ENCODE peak calls at places on chromosomes 12 and 14, in six cellular contexts. One of them, this sample, is unnamed.
A peak's percentile ranks its signal among the peaks of the same experiment; 100 is the strongest.

GRCh38 chr12:75751769-75752471 is 240.5 kb upstream of the KRR1 start:
- DNase-seq in ACHN: no peak
- DNase-seq in Right ventricle myocardium inferior: no peak
- DNase-seq in ELR: peak; percentile 63
- DNase-seq in dorsolateral prefrontal cortex: no peak
- DNase-seq in tibial artery: no peak
- DNase-seq in this sample: no peak

GRCh38 chr14:98847520-98848468 is 424.2 kb downstream of the BCL11B start:
- DNase-seq in ACHN: no peak
- DNase-seq in Right ventricle myocardium inferior: no peak
- DNase-seq in ELR: no peak
- DNase-seq in dorsolateral prefrontal cortex: no peak
- DNase-seq in tibial artery: no peak
- DNase-seq in this sample: no peak

GRCh38 chr12:105330938-105331804 is 680 bp downstream of the C12orf75 start:
- DNase-seq in ACHN: peak; percentile 46
- DNase-seq in Right ventricle myocardium inferior: no peak
- DNase-seq in ELR: peak; percentile 50
- DNase-seq in dorsolateral prefrontal cortex: no peak
- DNase-seq in tibial artery: no peak
- DNase-seq in this sample: peak; percentile 3

GRCh38 chr14:73295198-73295796 is 58.0 kb downstream of the PAPLN start:
- DNase-seq in ACHN: peak; percentile 57
- DNase-seq in Right ventricle myocardium inferior: no peak
- DNase-seq in ELR: peak; percentile 69
- DNase-seq in dorsolateral prefrontal cortex: no peak
- DNase-seq in tibial artery: no peak
- DNase-seq in this sample: no peak

GRCh38 chr12:8985213-8985612 is 4.1 kb upstream of the KLRG1 start:
- DNase-seq in ACHN: no peak
- DNase-seq in Right ventricle myocardium inferior: no peak
- DNase-seq in ELR: no peak
- DNase-seq in dorsolateral prefrontal cortex: no peak
- DNase-seq in tibial artery: no peak
- DNase-seq in this sample: no peak

GRCh38 chr14:89185919-89186849 is 230.8 kb downstream of the FOXN3 start:
- DNase-seq in ACHN: no peak
- DNase-seq in Right ventricle myocardium inferior: no peak
- DNase-seq in ELR: peak; percentile 74
- DNase-seq in dorsolateral prefrontal cortex: no peak
- DNase-seq in tibial artery: no peak
- DNase-seq in this sample: no peak

GRCh38 chr12:81078469-81079196 is 754 bp downstream of the ACSS3 start:
- DNase-seq in ACHN: peak; percentile 65
- DNase-seq in Right ventricle myocardium inferior: no peak
- DNase-seq in ELR: peak; percentile 35
- DNase-seq in dorsolateral prefrontal cortex: no peak
- DNase-seq in tibial artery: peak; percentile 46
- DNase-seq in this sample: no peak

GRCh38 chr14:68682166-68683103 is 110.4 kb downstream of the ZFP36L1 start:
- DNase-seq in ACHN: peak; percentile 74
- DNase-seq in Right ventricle myocardium inferior: no peak
- DNase-seq in ELR: peak; percentile 97
- DNase-seq in dorsolateral prefrontal cortex: no peak
- DNase-seq in tibial artery: peak; percentile 77
- DNase-seq in this sample: no peak

GRCh38 chr12:109532721-109533486 is 40.4 kb downstream of the MMAB start:
- DNase-seq in ACHN: no peak
- DNase-seq in Right ventricle myocardium inferior: peak; percentile 63
- DNase-seq in ELR: no peak
- DNase-seq in dorsolateral prefrontal cortex: no peak
- DNase-seq in tibial artery: no peak
- DNase-seq in this sample: no peak

GRCh38 chr12:114439833-114440449 is 34.0 kb upstream of the TBX5 start:
- DNase-seq in ACHN: no peak
- DNase-seq in Right ventricle myocardium inferior: no peak
- DNase-seq in ELR: no peak
- DNase-seq in dorsolateral prefrontal cortex: no peak
- DNase-seq in tibial artery: no peak
- DNase-seq in this sample: no peak

GRCh38 chr12:40522837-40523236 is 169.4 kb upstream of the CNTN1 start:
- DNase-seq in ACHN: no peak
- DNase-seq in Right ventricle myocardium inferior: no peak
- DNase-seq in ELR: no peak
- DNase-seq in dorsolateral prefrontal cortex: no peak
- DNase-seq in tibial artery: no peak
- DNase-seq in this sample: no peak

GRCh38 chr12:6110006-6110405 is 14.5 kb downstream of the VWF start:
- DNase-seq in ACHN: no peak
- DNase-seq in Right ventricle myocardium inferior: no peak
- DNase-seq in ELR: no peak
- DNase-seq in dorsolateral prefrontal cortex: no peak
- DNase-seq in tibial artery: no peak
- DNase-seq in this sample: no peak

GRCh38 chr12:14247166-14247565 is 118.3 kb upstream of the ATF7IP start:
- DNase-seq in ACHN: no peak
- DNase-seq in Right ventricle myocardium inferior: no peak
- DNase-seq in ELR: no peak
- DNase-seq in dorsolateral prefrontal cortex: no peak
- DNase-seq in tibial artery: no peak
- DNase-seq in this sample: no peak

GRCh38 chr14:85618978-85619377 is 89.0 kb downstream of the FLRT2 start:
- DNase-seq in ACHN: no peak
- DNase-seq in Right ventricle myocardium inferior: no peak
- DNase-seq in ELR: no peak
- DNase-seq in dorsolateral prefrontal cortex: no peak
- DNase-seq in tibial artery: no peak
- DNase-seq in this sample: no peak